ENCODE peak calls at places on chromosomes 16 and 17, in eight cellular contexts. X, U, Q, P, G, V, I and F are unnamed samples.

GRCh38 chr17:31261596-31261995 is 35.4 kb downstream of the OMG start:
- DNase-seq in Q (no peak), G (no peak), U (no peak), X (no peak), I (no peak), V (no peak), P (no peak), F (no peak)

GRCh38 chr16:68936729-68937631 is 93.6 kb downstream of the TANGO6 start:
- DNase-seq in P (no peak), U (peak), V (no peak), Q (no peak), X (no peak), G (no peak), I (no peak), F (no peak)

GRCh38 chr17:62637809-62638208 is 10.3 kb downstream of the MRC2 start:
- DNase-seq in Q (no peak), X (peak), P (peak), V (no peak), G (no peak), I (no peak), U (no peak), F (no peak)

GRCh38 chr17:80917716-80918560 is 73.7 kb upstream of the CHMP6 start:
- DNase-seq in G (no peak), U (no peak), I (no peak), V (no peak), X (no peak), Q (no peak), P (no peak), F (peak)

GRCh38 chr16:5215911-5216310 is 118.3 kb upstream of the EEF2KMT start:
- DNase-seq in V (no peak), I (no peak), G (no peak), P (no peak), U (no peak), X (no peak), Q (no peak), F (no peak)

GRCh38 chr17:59837362-59838195 is 55.2 kb downstream of the TUBD1 start:
- DNase-seq in P (peak), X (peak), U (peak), V (peak), G (peak), I (peak), Q (peak), F (peak)

GRCh38 chr16:84555418-84556196 is 51.1 kb upstream of the MEAK7 start:
- DNase-seq in X (no peak), I (no peak), V (no peak), U (no peak), Q (no peak), P (no peak), G (no peak), F (no peak)

GRCh38 chr16:66915041-66915440 is 3.6 kb downstream of the CDH16 start:
- DNase-seq in V (no peak), I (no peak), X (no peak), P (no peak), G (no peak), Q (no peak), U (no peak), F (no peak)

GRCh38 chr16:81779540-81780320 is 639 bp downstream of the PLCG2 start:
- DNase-seq in G (no peak), V (no peak), Q (no peak), I (peak), U (no peak), P (no peak), X (peak), F (peak)

GRCh38 chr16:27352026-27352425 is 38.3 kb downstream of the IL4R start:
- DNase-seq in G (no peak), Q (no peak), X (no peak), U (no peak), P (no peak), I (no peak), V (no peak), F (no peak)
- TF ChIP-seq CTCF in G (no peak), Q (no peak), X (no peak), U (no peak), P (no peak), I (no peak), V (no peak), F (no peak)

GRCh38 chr17:82703036-82703745 is 4.7 kb upstream of the RAB40B start:
- DNase-seq in P (no peak), G (no peak), I (no peak), U (no peak), Q (no peak), V (no peak), X (no peak), F (no peak)

GRCh38 chr17:82704886-82705285 is 6.4 kb upstream of the RAB40B start:
- DNase-seq in V (no peak), P (no peak), I (no peak), Q (no peak), U (no peak), X (no peak), G (no peak), F (no peak)

GRCh38 chr17:82703935-82704865 is 5.7 kb upstream of the RAB40B start:
- DNase-seq in P (no peak), X (no peak), U (no peak), I (peak), V (no peak), G (no peak), Q (no peak), F (no peak)

GRCh38 chr17:82699551-82699950 is 1.1 kb upstream of the RAB40B start:
- DNase-seq in Q (no peak), U (no peak), G (no peak), X (no peak), V (no peak), I (no peak), P (no peak), F (no peak)

DNA sequence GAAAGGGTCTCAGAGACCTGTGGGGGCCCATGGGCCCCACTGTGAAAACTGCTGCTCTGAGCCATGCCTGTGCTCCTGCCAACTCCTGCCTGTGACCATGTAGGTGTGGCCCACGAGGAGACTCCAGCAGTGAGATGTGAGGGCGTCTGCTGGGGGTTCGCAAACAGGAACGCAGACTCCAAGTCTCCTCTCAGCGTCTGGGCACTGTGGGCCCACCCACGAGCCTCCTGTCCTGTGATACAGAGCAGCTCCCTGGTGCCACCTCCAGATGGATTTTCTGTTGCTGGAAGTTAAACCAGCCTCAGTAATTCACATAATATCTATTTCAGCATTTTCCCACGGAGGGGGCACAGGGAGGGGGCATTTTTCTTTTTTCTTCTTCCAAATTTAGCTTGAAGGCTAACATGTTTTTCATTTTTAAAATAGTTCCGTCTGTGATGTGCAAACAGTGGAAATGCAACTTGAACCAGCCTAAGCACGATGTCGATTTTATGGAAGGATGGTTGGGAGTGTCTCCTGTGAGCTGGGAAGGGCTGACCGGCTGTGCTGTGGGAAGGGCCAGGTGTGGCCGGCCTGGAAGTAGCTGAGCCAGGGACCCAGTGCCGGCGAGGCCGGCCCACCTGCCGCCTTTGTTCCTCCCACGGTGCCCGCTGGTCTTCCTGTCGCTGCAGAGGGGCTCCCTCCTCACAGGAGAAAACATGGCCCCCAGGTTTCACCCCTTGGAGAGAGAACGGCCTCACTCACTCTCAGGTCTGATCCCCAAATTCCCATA is 3.8 kb upstream of the RAB40B start:
- DNase-seq in V (no peak), X (no peak), U (no peak), I (no peak), G (no peak), Q (no peak), P (peak), F (no peak)
- TF ChIP-seq CTCF in V (no peak), X (no peak), U (no peak), I (no peak), G (no peak), Q (no peak), P (no peak), F (no peak)

DNA sequence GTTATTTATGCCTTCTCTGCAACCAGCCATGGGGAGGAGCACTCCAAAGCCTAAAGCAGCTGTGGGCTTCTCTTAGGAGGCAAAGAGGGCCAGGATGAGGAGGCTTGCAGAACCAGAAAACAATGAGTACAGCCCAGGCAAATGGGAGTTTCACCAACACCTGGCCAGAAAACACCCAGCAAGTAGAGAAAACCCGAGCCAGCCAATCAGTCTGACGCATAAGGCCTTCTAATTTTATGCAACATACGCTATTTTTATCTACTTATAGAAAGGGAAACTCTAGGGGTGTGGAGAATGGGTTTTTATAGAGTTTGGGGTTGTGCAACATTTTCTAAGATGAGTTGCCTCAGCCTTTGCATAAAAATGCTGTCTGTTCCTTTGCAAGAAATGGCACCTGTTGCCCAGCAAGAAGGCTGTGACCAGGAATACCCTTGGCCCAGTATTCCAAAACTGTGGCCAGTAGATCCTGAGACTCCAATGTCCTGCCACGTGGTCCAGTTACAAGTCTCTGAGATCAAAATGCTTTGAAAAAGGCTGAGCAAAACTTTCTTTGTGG is 529.0 kb upstream of the CDH5 start:
- DNase-seq in G (no peak), U (no peak), V (no peak), I (no peak), X (no peak), Q (no peak), P (no peak), F (no peak)
- TF ChIP-seq CTCF in G (no peak), U (no peak), V (no peak), I (no peak), X (peak), Q (no peak), P (no peak), F (no peak)

DNA sequence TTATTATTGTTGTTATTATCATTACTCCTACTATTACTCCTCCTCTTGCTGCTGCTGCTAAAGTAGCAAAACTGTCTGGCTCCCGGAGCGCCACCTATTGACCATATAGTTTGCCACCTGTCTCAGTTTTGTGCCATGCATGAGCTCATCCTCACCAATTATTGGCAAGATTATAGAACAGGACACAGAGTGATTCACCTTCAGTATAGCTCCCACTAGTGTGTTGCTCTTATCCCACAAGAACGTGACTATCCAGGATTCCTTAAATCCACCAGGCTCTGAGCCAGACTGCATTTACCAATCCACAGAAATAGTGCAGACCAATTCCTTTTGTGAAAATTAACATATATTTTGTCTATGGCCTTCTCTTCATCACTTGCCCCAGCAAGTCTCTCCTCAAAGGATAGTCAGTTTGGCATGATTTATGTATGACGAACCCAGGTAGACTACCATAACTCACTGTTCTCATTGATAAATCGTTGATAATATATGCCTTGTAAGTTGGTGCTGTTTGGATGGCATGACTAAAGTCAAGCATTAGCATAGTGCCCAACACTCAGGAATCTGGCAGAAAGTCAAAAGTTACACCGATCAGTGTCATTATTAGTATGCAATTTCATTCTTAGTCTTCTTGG is 405.5 kb upstream of the HSBP1 start:
- DNase-seq in V (no peak), G (no peak), U (no peak), X (peak), P (no peak), I (no peak), Q (no peak), F (no peak)
- TF ChIP-seq CTCF in V (no peak), G (peak), U (peak), X (peak), P (peak), I (no peak), Q (peak), F (no peak)

GRCh38 chr17:51341457-51341856 is 81.1 kb downstream of the UTP18 start:
- DNase-seq in P (no peak), Q (no peak), V (no peak), U (no peak), X (peak), G (no peak), I (no peak), F (no peak)

GRCh38 chr17:51346218-51346982 is 86.1 kb downstream of the UTP18 start:
- DNase-seq in Q (no peak), V (no peak), U (no peak), P (no peak), X (no peak), G (no peak), I (no peak), F (no peak)

GRCh38 chr17:51347851-51348584 is 87.7 kb downstream of the UTP18 start:
- DNase-seq in U (no peak), G (no peak), Q (no peak), V (no peak), P (no peak), X (no peak), I (no peak), F (no peak)

GRCh38 chr17:51336112-51336822 is 75.9 kb downstream of the UTP18 start:
- DNase-seq in I (no peak), G (no peak), U (no peak), Q (no peak), P (no peak), V (no peak), X (peak), F (no peak)

DNA sequence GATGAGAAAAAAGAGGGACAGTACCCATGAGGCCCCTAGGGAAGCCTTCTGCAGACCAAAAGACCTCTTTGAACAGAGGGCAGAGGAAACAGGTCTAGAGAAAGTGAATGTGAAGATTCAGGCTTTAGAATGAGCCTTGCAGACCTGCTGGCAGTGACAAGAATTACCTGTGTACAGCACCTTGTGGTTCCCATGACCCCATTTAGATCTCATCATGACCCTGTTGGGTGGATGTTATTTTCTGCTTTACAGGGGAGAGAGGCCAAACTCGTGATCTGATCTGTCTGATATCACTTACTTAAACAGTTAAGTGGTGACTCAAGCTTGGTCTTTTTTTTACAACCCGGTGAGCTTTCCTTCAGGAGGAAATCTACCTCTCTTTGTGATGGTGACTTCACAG is 81.9 kb downstream of the UTP18 start:
- DNase-seq in X (no peak), I (no peak), P (no peak), V (no peak), G (no peak), U (no peak), Q (no peak), F (no peak)
- TF ChIP-seq CTCF in X (peak), I (no peak), P (peak), V (no peak), G (no peak), U (no peak), Q (no peak), F (no peak)